ENCODE peak calls at places on chromosomes 11 and 22, in six cellular contexts. V, A, R, M, N and D are unnamed samples.

GRCh38 chr22:23122992-23123803 is 18.6 kb downstream of the RSPH14 start:
- DNase-seq in N (no peak), R (no peak), A (no peak), M (no peak), V (no peak), D (no peak)

GRCh38 chr11:45917286-45917622 is 423 bp downstream of the PEX16 start:
- DNase-seq in A (no peak), V (no peak), M (no peak), N (no peak), R (no peak), D (no peak)

GRCh38 chr11:122391049-122391448 is 264.5 kb upstream of the UBASH3B start:
- DNase-seq in R (no peak), A (no peak), V (no peak), M (no peak), N (no peak), D (no peak)

GRCh38 chr11:91956711-91957110 is 267.9 kb upstream of the FAT3 start:
- DNase-seq in R (no peak), N (no peak), V (no peak), M (no peak), A (no peak), D (no peak)

GRCh38 chr11:35182317-35182939 is 43.5 kb downstream of the CD44 start:
- DNase-seq in A (no peak), M (no peak), R (no peak), V (no peak), N (no peak), D (no peak)

GRCh38 chr11:115502636-115503082 is 1.6 kb downstream of the CADM1 start:
- DNase-seq in R (no peak), M (no peak), A (no peak), N (no peak), V (no peak), D (no peak)

GRCh38 chr11:131468565-131468964 is 98.2 kb downstream of the NTM start:
- DNase-seq in R (no peak), N (no peak), M (no peak), A (no peak), V (no peak), D (no peak)

GRCh38 chr22:24550028-24550901 is 4.7 kb downstream of the GUCD1 start:
- DNase-seq in N (no peak), R (peak; percentile 83), A (no peak), M (peak; percentile 48), V (no peak), D (no peak)

GRCh38 chr22:49710746-49711145 is 116.9 kb downstream of the BRD1 start:
- DNase-seq in N (no peak), V (no peak), M (no peak), R (no peak), A (no peak), D (no peak)

GRCh38 chr11:118074785-118075184 is 2.1 kb upstream of the TMPRSS4 start:
- DNase-seq in V (no peak), R (peak; percentile 40), M (no peak), A (no peak), N (no peak), D (no peak)

GRCh38 chr22:35624547-35624946 is 7.4 kb upstream of the MB start:
- DNase-seq in A (no peak), M (no peak), V (no peak), R (no peak), N (no peak), D (no peak)

GRCh38 chr11:64846998-64847666 is 2.7 kb upstream of the CDC42BPG start:
- DNase-seq in A (peak; percentile 95), M (peak; percentile 92), R (peak; percentile 95), V (peak; percentile 80), N (peak; percentile 85), D (no peak)

GRCh38 chr11:6498121-6498520 is 1.0 kb downstream of the DNHD1 start:
- DNase-seq in V (peak; percentile 68), R (no peak), M (no peak), A (no peak), N (no peak), D (no peak)

GRCh38 chr11:64695548-64695947 is 27.4 kb downstream of the NRXN2 start:
- DNase-seq in M (no peak), V (no peak), A (no peak), R (no peak), N (no peak), D (no peak)

GRCh38 chr11:117457835-117458234 is 130.2 kb downstream of the CEP164 start:
- DNase-seq in R (no peak), A (no peak), V (no peak), M (peak; percentile 46), N (no peak), D (no peak)

GRCh38 chr11:38043060-38043459 is 1445.0 kb upstream of the RAG2 start:
- DNase-seq in R (no peak), V (no peak), N (no peak), M (no peak), A (no peak), D (no peak)

GRCh38 chr11:12207384-12208150 is 97.2 kb downstream of the MICAL2 start:
- DNase-seq in N (no peak), R (no peak), V (peak; percentile 86), A (no peak), M (no peak), D (no peak)

GRCh38 chr11:14041040-14041439 is 78.5 kb downstream of the SPON1 start:
- DNase-seq in A (no peak), N (no peak), R (no peak), V (peak; percentile 22), M (no peak), D (no peak)

GRCh38 chr11:34327804-34328631 is 29.8 kb downstream of the ABTB2 start:
- DNase-seq in A (no peak), M (peak; percentile 16), V (peak; percentile 40), R (no peak), N (peak; percentile 63), D (no peak)

GRCh38 chr11:73240190-73240781 is 22.2 kb downstream of the P2RY2 start:
- DNase-seq in V (peak; percentile 72), N (no peak), M (peak; percentile 44), A (no peak), R (no peak), D (no peak)

GRCh38 chr11:6601041-6601461 is 2.4 kb downstream of the RRP8 start:
- DNase-seq in R (no peak), A (no peak), M (no peak), V (no peak), N (no peak), D (no peak)

GRCh38 chr22:38567531-38568245 is 2.3 kb downstream of the DMC1 start:
- DNase-seq in N (no peak), A (no peak), R (no peak), V (no peak), M (no peak), D (no peak)
- TF ChIP-seq POLR2A in N (no peak), A (no peak), R (no peak), V (no peak), M (no peak), D (no peak)

DNA sequence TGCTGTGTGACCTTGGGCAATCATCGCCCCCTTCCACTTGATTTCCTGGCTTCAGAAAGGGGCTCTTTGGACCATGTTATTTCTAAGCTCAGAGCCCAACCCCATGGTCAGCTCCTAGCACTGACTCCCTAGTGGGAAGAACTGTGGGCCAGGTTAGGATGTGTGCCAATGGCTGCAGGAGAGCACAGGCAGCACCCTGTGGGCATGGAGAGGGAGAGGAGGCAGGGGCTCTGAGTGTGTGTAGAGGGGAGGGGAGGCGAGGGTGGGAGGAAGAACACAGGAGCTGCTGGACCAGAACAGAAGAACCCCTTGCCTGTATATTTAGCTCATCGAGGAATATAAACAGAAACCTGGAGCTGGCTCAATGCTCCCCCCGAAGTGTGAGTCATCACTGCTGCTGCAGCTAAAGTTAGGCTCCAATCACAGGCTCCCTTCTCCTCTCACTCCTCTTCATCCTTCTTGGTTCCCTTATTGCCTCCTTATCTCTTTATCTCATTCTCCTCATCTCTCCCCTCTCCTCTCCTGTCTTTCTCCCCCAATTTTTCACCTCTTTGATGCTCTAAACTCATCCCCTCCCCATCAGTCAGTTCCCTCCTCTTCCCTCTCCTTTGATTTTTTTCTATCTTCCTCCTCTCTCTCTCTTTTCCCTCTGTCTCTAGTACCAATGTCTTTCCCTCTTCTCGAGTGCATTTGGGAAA is 14.5 kb upstream of the RPS19BP1 start:
- DNase-seq in V (peak; percentile 69), A (no peak), R (no peak), M (no peak), N (no peak), D (no peak)
- H3K27ac ChIP-seq in V (no peak overlapping the region), A (no peak overlapping the region), R (no peak overlapping the region), M (no peak overlapping the region), N (no peak overlapping the region), D (no peak overlapping the region)

GRCh38 chr11:1841511-1842148 is 2.8 kb downstream of the TNNI2 start:
- DNase-seq in R (no peak), V (no peak), M (no peak), A (no peak), N (no peak), D (no peak)

GRCh38 chr11:1839204-1839923 is 583 bp downstream of the TNNI2 start:
- DNase-seq in V (no peak), R (no peak), M (no peak), N (no peak), A (no peak), D (no peak)

GRCh38 chr11:1840780-1841480 is 2.1 kb downstream of the TNNI2 start:
- DNase-seq in M (no peak), A (no peak), R (no peak), N (no peak), V (no peak), D (no peak)

GRCh38 chr11:1838426-1839131 is at the start of gene TNNI2:
- DNase-seq in M (no peak), A (no peak), V (no peak), R (no peak), N (no peak), D (no peak)

GRCh38 chr11:1839924-1840779 is 1.4 kb downstream of the TNNI2 start:
- DNase-seq in R (peak; percentile 46), V (no peak), A (no peak), M (peak; percentile 69), N (peak; percentile 44), D (no peak)
- TF ChIP-seq CTCF in R (no peak), V (no peak), A (no peak), M (no peak), N (no peak), D (no peak)

GRCh38 chr11:59556883-59557205 is 45.5 kb downstream of the OR4D9 start:
- DNase-seq in V (no peak), A (no peak), R (no peak), M (no peak), N (no peak), D (no peak)

GRCh38 chr11:59553323-59553722 is 42.0 kb downstream of the OR4D9 start:
- DNase-seq in V (no peak), M (no peak), N (no peak), A (no peak), R (no peak), D (no peak)

GRCh38 chr11:59557940-59558643 is 46.8 kb downstream of the OR4D9 start:
- DNase-seq in M (no peak), N (no peak), R (no peak), V (no peak), A (no peak), D (no peak)

GRCh38 chr11:59556115-59556882 is 45.0 kb downstream of the OR4D9 start:
- DNase-seq in M (peak; percentile 68), V (peak; percentile 93), A (no peak), R (no peak), N (peak; percentile 77), D (no peak)

DNA sequence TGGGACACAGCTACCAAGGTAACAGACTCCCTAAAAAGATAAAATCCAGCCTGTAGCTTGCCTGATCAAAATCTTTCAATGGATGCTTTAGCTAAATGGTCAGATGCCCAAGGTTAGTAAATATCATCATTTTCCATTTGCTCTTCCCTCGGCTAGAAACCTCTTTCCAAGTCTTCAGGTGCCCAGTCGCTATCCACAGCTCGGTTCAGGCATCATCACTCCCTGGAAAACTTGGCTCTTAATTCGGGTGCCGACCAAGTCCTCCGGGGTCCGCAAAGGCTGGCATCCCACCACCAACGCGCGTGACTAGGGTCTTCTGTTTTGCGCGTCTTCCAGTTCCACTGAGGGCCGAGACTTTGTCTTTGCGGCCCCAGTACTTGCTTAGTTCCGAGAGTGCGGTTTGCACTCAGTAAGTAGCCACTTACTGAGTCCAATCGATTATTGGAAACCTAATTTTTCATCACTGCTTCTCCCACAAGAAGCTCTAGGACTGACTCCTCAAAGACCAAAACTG is 44.3 kb downstream of the OR4D9 start:
- DNase-seq in V (no peak), R (no peak), M (no peak), A (no peak), N (no peak), D (no peak)
- TF ChIP-seq POLR2A in V (no peak), R (no peak), M (no peak), A (no peak), N (no peak), D (no peak)